ENCODE peak calls at places on chromosomes 5 and 9, in seven cellular contexts. D is amniotic epithelial cell, S is SHP77, P is PC-3, E is NCI-H1105 treated with DMSO at 0.1 percent for 48 hours, B is anterior cingulate cortex, M is K562. T is an unnamed sample.

GRCh38 chr5:32692066-32692746 is 18.9 kb upstream of the NPR3 start:
- DNase-seq in D (peak; percentile 37), S (no peak), P (no peak), E (no peak), B (no peak), M (no peak), T (no peak)

GRCh38 chr5:168327994-168328393 is 36.5 kb downstream of the WWC1 start:
- DNase-seq in D (peak; percentile 13), S (no peak), P (no peak), E (no peak), B (no peak), M (no peak), T (no peak)

GRCh38 chr9:120971938-120972337 is 45.3 kb upstream of the TRAF1 start:
- DNase-seq in D (no peak), S (no peak), P (no peak), E (no peak), B (no peak), M (no peak), T (no peak)

GRCh38 chr5:622946-623522 is 10.9 kb downstream of the CEP72 start:
- DNase-seq in D (no peak), S (no peak), P (no peak), E (no peak), B (no peak), M (no peak), T (no peak)

GRCh38 chr5:151685749-151686672 is 704 bp downstream of the SPARC start:
- DNase-seq in D (peak; percentile 43), S (no peak), P (no peak), E (no peak), B (no peak), M (no peak), T (no peak)

GRCh38 chr5:107736608-107737007 is 65.9 kb upstream of the EFNA5 start:
- DNase-seq in D (peak; percentile 2), S (no peak), P (no peak), E (no peak), B (no peak), M (no peak), T (no peak)

GRCh38 chr5:170006016-170006415 is 25.7 kb upstream of the INSYN2B start:
- DNase-seq in D (no peak), S (no peak), P (no peak), E (no peak), B (no peak), M (no peak), T (no peak)

GRCh38 chr5:10592598-10592997 is 28.7 kb downstream of the ANKRD33B start:
- DNase-seq in D (no peak), S (no peak), P (no peak), E (no peak), B (no peak), M (no peak), T (no peak)

GRCh38 chr9:81841326-81841725 is 86.9 kb upstream of the SPATA31D4 start:
- DNase-seq in D (no peak), S (no peak), P (no peak), E (no peak), B (no peak), M (no peak), T (no peak)

T was measured in Jurkat, Clone E6-1.